ENCODE peak calls at places on chromosome X, in four cellular contexts. R is K562, X is HepG2, D is HCT116. V is an unnamed sample.

GRCh38 chrX:54182194-54182863 is 725 bp downstream of the FAM120C start:
- DNase-seq in R (peak; percentile 39), X (peak; percentile 18), D (peak; percentile 27), V (peak; percentile 58)

GRCh38 chrX:19805054-19805690 is 82.2 kb downstream of the SH3KBP1 start:
- DNase-seq in R (no peak), X (no peak), D (no peak), V (no peak)

GRCh38 chrX:151174581-151175282 is 1.7 kb upstream of the GPR50 start:
- DNase-seq in R (peak; percentile 14), X (no peak), D (no peak), V (no peak)

GRCh38 chrX:20067709-20068315 is 48.9 kb downstream of the MAP7D2 start:
- DNase-seq in R (peak; percentile 11), X (no peak), D (peak; percentile 23), V (peak; percentile 18)

GRCh38 chrX:57951666-57952319 is 41.5 kb upstream of the ZXDA start:
- DNase-seq in R (no peak), X (no peak), D (no peak), V (no peak)

GRCh38 chrX:47748576-47748975 is 88.1 kb upstream of the ZNF81 start:
- DNase-seq in R (no peak), X (no peak), D (no peak), V (no peak)

GRCh38 chrX:139692908-139693307 is 15.1 kb downstream of the MCF2 start:
- DNase-seq in R (no peak), X (no peak), D (no peak), V (no peak)

GRCh38 chrX:30965751-30966150 is 76.7 kb upstream of the TAB3 start:
- DNase-seq in R (no peak), X (no peak), D (no peak), V (no peak)

GRCh38 chrX:100376581-100376980 is 33.5 kb downstream of the PCDH19 start:
- DNase-seq in R (no peak), X (no peak), D (no peak), V (no peak)

GRCh38 chrX:10288400-10288799 is 131.6 kb downstream of the CLCN4 start:
- DNase-seq in R (no peak), X (no peak), D (no peak), V (no peak)

GRCh38 chrX:63581906-63582305 is 203.1 kb downstream of the ARHGEF9 start:
- DNase-seq in R (no peak), X (no peak), D (no peak), V (no peak)

GRCh38 chrX:103722505-103722904 is 11.8 kb downstream of the TMEM31 start:
- DNase-seq in R (no peak), X (no peak), D (no peak), V (no peak)

GRCh38 chrX:124113799-124114600 is 152.5 kb downstream of the STAG2 start:
- DNase-seq in R (no peak), X (no peak), D (no peak), V (no peak)

GRCh38 chrX:10041383-10041782 is 74.2 kb downstream of the CLDN34 start:
- DNase-seq in R (no peak), X (no peak), D (no peak), V (no peak)

GRCh38 chrX:25015486-25016360 is at the start of gene ARX:
- DNase-seq in R (peak; percentile 92), X (peak; percentile 43), D (peak; percentile 55), V (peak; percentile 90)

GRCh38 chrX:29024813-29025342 is 437.6 kb downstream of the IL1RAPL1 start:
- DNase-seq in R (no peak), X (no peak), D (no peak), V (no peak)

GRCh38 chrX:1893758-1894294 is 279.0 kb downstream of the ASMT start:
- DNase-seq in R (no peak), X (no peak), D (no peak), V (no peak)

GRCh38 chrX:119272882-119273806 is 37.1 kb downstream of the PGRMC1 start:
- DNase-seq in R (peak; percentile 6), X (no peak), D (no peak), V (peak; percentile 27)

GRCh38 chrX:122641826-122642225 is 542.3 kb upstream of the GRIA3 start:
- DNase-seq in R (no peak), X (no peak), D (no peak), V (no peak)

GRCh38 chrX:69388526-69388925 is 115.6 kb upstream of the NALF2 start:
- DNase-seq in R (no peak), X (no peak), D (no peak), V (no peak)
- TF ChIP-seq ELF1 in R (no peak), X (no peak), D (no peak), V (no peak)

DNA sequence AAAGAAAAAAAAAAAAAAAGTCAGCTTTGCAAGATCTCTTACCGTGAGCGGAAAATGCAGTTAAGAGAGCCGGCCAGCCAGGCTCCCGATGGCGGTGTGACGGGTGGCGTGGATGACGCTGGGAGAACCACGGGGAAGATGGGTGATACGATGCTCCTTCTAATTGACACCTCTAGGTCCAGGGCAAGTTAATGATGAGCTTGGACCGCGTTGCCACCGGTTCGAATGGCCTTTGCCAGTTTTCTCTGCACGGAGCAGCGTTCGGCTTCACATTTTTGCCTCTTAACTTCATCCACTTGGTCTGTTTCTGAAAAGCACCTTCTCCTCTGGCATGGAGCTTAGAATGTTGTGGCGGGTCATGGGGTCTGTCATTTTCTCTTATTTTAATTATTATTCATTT is 33.2 kb downstream of the SHOX start:
- DNase-seq in R (no peak), X (no peak), D (no peak), V (no peak)
- TF ChIP-seq ELF1 in R (no peak), X (no peak), D (no peak), V (no peak)

GRCh38 chrX:120308959-120309872 is 2.0 kb downstream of the TMEM255A start:
- DNase-seq in R (no peak), X (peak; percentile 57), D (peak; percentile 24), V (peak; percentile 54)

GRCh38 chrX:120310861-120311631 is at the start of gene TMEM255A:
- DNase-seq in R (no peak), X (no peak), D (no peak), V (peak; percentile 47)

GRCh38 chrX:120306640-120307039 is 4.6 kb downstream of the TMEM255A start:
- DNase-seq in R (no peak), X (no peak), D (no peak), V (no peak)

GRCh38 chrX:120309873-120310730 is 1.2 kb downstream of the TMEM255A start:
- DNase-seq in R (no peak), X (no peak), D (no peak), V (peak; percentile 22)

DNA sequence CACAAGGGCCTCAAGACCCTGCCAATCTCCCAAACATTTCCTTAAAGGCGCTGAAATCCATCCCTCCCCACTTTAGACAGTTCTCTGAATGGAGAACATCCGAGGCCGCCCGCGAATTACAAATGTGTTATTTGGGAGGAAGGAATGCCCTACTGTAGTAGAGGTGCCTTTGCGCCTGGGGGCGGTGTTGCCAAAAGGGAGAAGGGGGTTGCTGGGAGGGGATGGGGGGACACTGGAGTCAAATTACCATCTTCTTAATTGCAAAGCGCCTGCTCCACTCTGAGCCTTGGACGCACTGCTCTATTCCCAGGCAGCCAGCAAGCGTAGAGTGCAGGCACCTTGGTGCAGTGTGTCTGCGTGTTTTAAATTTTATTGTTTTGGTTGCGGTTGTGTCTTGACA is 2.7 kb downstream of the TMEM255A start:
- DNase-seq in R (no peak), X (no peak), D (no peak), V (no peak)
- TF ChIP-seq ELF1 in R (no peak), X (no peak), D (no peak), V (no peak)

GRCh38 chrX:106300239-106300638 is 132.1 kb downstream of the PWWP3B start:
- DNase-seq in R (no peak), X (peak; percentile 44), D (peak; percentile 92), V (no peak)
- TF ChIP-seq ELF1 in R (no peak), X (no peak), D (no peak), V (no peak)

DNA sequence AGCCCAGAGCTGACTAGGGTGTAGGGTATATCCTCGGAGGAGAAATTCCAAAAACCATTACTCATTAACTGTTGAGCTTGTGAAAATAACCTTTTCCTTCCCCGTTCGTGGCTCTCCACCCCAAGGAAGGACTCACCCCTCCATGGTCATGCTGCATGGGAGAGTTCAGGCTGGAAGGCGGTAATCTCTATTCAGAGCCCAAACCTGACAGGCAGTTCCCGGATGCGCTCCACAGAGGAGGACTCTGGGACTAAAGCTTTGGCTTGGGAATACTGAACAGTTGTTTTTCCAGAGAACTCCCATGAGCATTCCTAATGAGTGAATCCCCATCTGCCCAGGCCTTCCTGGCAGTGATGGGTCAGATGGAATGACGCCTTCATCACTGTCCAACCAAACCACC is 125.4 kb downstream of the BCOR start:
- DNase-seq in R (no peak), X (no peak), D (no peak), V (no peak)
- TF ChIP-seq ELF1 in R (no peak), X (no peak), D (no peak), V (no peak)

GRCh38 chrX:49101629-49101984 is 21.9 kb upstream of the WDR45 start:
- DNase-seq in R (peak; percentile 11), X (no peak), D (no peak), V (no peak)
- TF ChIP-seq ELF1 in R (no peak), X (no peak), D (no peak), V (no peak)

DNA sequence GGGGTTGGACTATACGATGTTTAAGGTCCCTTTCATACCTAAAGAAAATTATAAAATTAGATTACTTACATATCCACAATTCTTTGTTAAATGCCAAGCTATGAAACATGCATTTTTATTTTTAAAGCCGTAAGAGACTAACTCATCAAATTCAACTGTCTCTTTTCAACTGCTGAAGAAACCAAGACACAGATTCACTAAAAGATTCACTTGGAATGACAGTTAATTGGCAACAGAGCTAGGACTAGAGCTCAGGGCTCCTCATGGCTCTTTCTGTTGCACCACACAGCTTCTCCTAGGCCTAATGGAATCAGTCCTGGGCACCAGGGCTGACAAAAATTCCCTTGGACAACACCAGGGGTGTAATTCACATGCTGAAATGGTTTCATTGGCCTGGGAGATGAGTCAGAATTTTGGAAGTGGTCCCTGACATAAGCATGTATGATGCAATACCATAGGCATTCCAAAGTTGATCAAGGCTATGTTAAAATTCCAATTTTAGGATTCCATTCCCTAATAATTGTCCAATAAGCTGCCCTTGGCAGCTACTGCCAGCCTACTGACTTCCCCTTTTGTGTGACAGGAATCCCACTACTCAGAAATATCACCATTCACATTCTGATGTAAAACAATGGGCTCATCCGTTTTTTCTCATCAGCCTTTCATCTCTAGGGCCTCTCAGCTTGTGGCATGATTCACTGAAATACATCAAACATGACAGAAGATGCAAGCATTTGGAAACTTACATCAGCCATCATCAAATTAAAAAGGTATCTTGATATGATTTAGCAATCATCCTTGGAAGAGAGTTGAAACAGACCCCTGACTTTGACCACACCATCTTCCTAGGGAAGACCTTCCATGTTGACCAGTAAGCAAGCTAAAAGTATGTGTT is 54.2 kb downstream of the PLAC1 start:
- DNase-seq in R (no peak), X (no peak), D (peak; percentile 71), V (no peak)
- TF ChIP-seq ELF1 in R (no peak), X (no peak), D (no peak), V (peak; percentile 11)

V was measured in SK-N-SH.